ENCODE peak calls at places on chromosome 3, in ten cellular contexts. X, L, V, Y, N, A, Q, I, F and S are unnamed samples.

GRCh38 chr3:195817578-195818135 is 5.9 kb upstream of the MUC4 start:
- DNase-seq in A (no peak), Q (no peak), I (no peak), Y (no peak), X (no peak), F (no peak), V (no peak), L (no peak), N (no peak), S (no peak)

GRCh38 chr3:194084284-194084683 is 51.7 kb upstream of the HES1 start:
- DNase-seq in L (no peak), I (no peak), X (no peak), V (no peak), Y (no peak), N (no peak), Q (no peak), F (no peak), A (no peak), S (no peak)

GRCh38 chr3:181493423-181493822 is 218.3 kb upstream of the SOX2 start:
- DNase-seq in A (no peak), Q (no peak), N (no peak), X (no peak), Y (no peak), F (no peak), I (no peak), V (no peak), L (no peak), S (no peak)

GRCh38 chr3:129003578-129004112 is 2.5 kb downstream of the EFCC1 start:
- DNase-seq in L (peak; percentile 38), X (peak; percentile 80), I (no peak), F (no peak), A (peak; percentile 86), N (peak; percentile 68), V (peak; percentile 58), Q (peak; percentile 79), Y (peak; percentile 81), S (no peak)

GRCh38 chr3:23219552-23219951 is 16.4 kb downstream of the UBE2E2 start:
- DNase-seq in I (no peak), F (no peak), Y (no peak), X (no peak), A (no peak), Q (no peak), V (no peak), L (no peak), N (no peak), S (no peak)

GRCh38 chr3:12229144-12229871 is 59.6 kb upstream of the PPARG start:
- DNase-seq in X (no peak), L (no peak), V (no peak), Q (no peak), N (peak; percentile 7), F (peak; percentile 10), A (no peak), I (no peak), Y (no peak), S (no peak)

GRCh38 chr3:55485208-55485791 is 1.8 kb downstream of the WNT5A start:
- DNase-seq in L (peak; percentile 16), Y (no peak), X (peak; percentile 65), V (peak; percentile 69), Q (peak; percentile 79), I (peak; percentile 85), A (peak; percentile 91), F (peak; percentile 65), N (peak; percentile 34), S (peak; percentile 14)

GRCh38 chr3:134186391-134186790 is 64.3 kb downstream of the RYK start:
- DNase-seq in Y (no peak), Q (no peak), I (no peak), X (no peak), L (no peak), A (no peak), V (no peak), F (no peak), N (no peak), S (no peak)